ENCODE peak calls at places on chromosomes 16 and 17, in seven cellular contexts. One of them, this sample, is unnamed.

GRCh38 chr16:75420987-75421819 is 12.1 kb downstream of the CFDP1 start:
- DNase-seq in ovary: peak; percentile 60
- DNase-seq in CD8-positive, alpha-beta T cell: peak; percentile 32
- DNase-seq in hippocampal formation: peak; percentile 12
- DNase-seq in NCI-H69: peak; percentile 83
- DNase-seq in RPMI8226: no peak
- DNase-seq in NCI-H774: no peak
- DNase-seq in this sample: peak; percentile 27

GRCh38 chr17:45299311-45299710 is 17.5 kb downstream of the MAP3K14 start:
- DNase-seq in ovary: no peak
- DNase-seq in CD8-positive, alpha-beta T cell: no peak
- DNase-seq in hippocampal formation: no peak
- DNase-seq in NCI-H69: peak; percentile 34
- DNase-seq in RPMI8226: no peak
- DNase-seq in NCI-H774: no peak
- DNase-seq in this sample: no peak

GRCh38 chr17:59723607-59724006 is 16.2 kb downstream of the VMP1 start:
- DNase-seq in ovary: no peak
- DNase-seq in CD8-positive, alpha-beta T cell: no peak
- DNase-seq in hippocampal formation: no peak
- DNase-seq in NCI-H69: no peak
- DNase-seq in RPMI8226: no peak
- DNase-seq in NCI-H774: no peak
- DNase-seq in this sample: no peak

GRCh38 chr16:47777191-47777590 is 316.1 kb downstream of the PHKB start:
- DNase-seq in ovary: no peak
- DNase-seq in CD8-positive, alpha-beta T cell: no peak
- DNase-seq in hippocampal formation: no peak
- DNase-seq in NCI-H69: no peak
- DNase-seq in RPMI8226: no peak
- DNase-seq in NCI-H774: no peak
- DNase-seq in this sample: no peak

GRCh38 chr17:80738406-80738805 is 193.8 kb downstream of the RPTOR start:
- DNase-seq in ovary: no peak
- DNase-seq in CD8-positive, alpha-beta T cell: no peak
- DNase-seq in hippocampal formation: no peak
- DNase-seq in NCI-H69: no peak
- DNase-seq in RPMI8226: no peak
- DNase-seq in NCI-H774: no peak
- DNase-seq in this sample: no peak

GRCh38 chr16:56880685-56881084 is 15.7 kb downstream of the SLC12A3 start:
- DNase-seq in ovary: no peak
- DNase-seq in CD8-positive, alpha-beta T cell: no peak
- DNase-seq in hippocampal formation: no peak
- DNase-seq in NCI-H69: no peak
- DNase-seq in RPMI8226: no peak
- DNase-seq in NCI-H774: no peak
- DNase-seq in this sample: no peak

GRCh38 chr17:46782250-46782953 is 36.1 kb downstream of the WNT3 start:
- DNase-seq in ovary: no peak
- DNase-seq in CD8-positive, alpha-beta T cell: no peak
- DNase-seq in hippocampal formation: no peak
- DNase-seq in NCI-H69: peak; percentile 46
- DNase-seq in RPMI8226: peak; percentile 56
- DNase-seq in NCI-H774: peak; percentile 6
- DNase-seq in this sample: no peak

GRCh38 chr17:76736349-76737081 is 616 bp downstream of the SRSF2 start:
- DNase-seq in ovary: peak; percentile 81
- DNase-seq in CD8-positive, alpha-beta T cell: peak; percentile 66
- DNase-seq in hippocampal formation: peak; percentile 67
- DNase-seq in NCI-H69: peak; percentile 88
- DNase-seq in RPMI8226: peak; percentile 60
- DNase-seq in NCI-H774: peak; percentile 69
- DNase-seq in this sample: peak; percentile 68